ENCODE peak calls at places on chromosomes 13 and 19, in ten cellular contexts. V is GM04504; M is T-helper 2 cell treated with Interferon-gamma antibody and Interleukin-4, amounts not matched to agents 5 μg/mL and 100 μg/mL, for 36 hours; B is astrocyte of the spinal cord; Y is SW 1271; A is NCI-H1105; F is stimulated activated CD4-positive, alpha-beta T cell treated with anti-CD3 and anti-CD28 coated beads, Interleukin-2, amount 100 ng/mL, for 24 hours; X is left ventricle myocardium inferior; W is adrenal gland; H is T follicular helper cell. S is an unnamed sample.

GRCh38 chr19:7716762-7717161 is 14.8 kb upstream of the FCER2 start:
- DNase-seq in V (no peak), M (no peak), B (no peak), Y (no peak), A (no peak), F (no peak), X (no peak), W (no peak), H (no peak), S (no peak)

GRCh38 chr13:21033866-21034601 is 27.4 kb downstream of the LATS2 start:
- DNase-seq in V (no peak), M (no peak), B (peak), Y (peak), A (no peak), F (no peak), X (no peak), W (no peak), H (no peak), S (no peak)

GRCh38 chr13:103101902-103102301 is 35.7 kb upstream of the SLC10A2 start:
- DNase-seq in V (no peak), M (no peak), B (no peak), Y (no peak), A (no peak), F (no peak), X (no peak), W (peak), H (no peak), S (no peak)

GRCh38 chr13:103102482-103102881 is 36.3 kb upstream of the SLC10A2 start:
- DNase-seq in V (no peak), M (no peak), B (no peak), Y (no peak), A (no peak), F (no peak), X (no peak), W (no peak), H (no peak), S (no peak)

GRCh38 chr19:8034178-8034525 is 18.4 kb upstream of the CCL25 start:
- DNase-seq in V (no peak), M (no peak), B (no peak), Y (no peak), A (no peak), F (no peak), X (no peak), W (no peak), H (no peak), S (no peak)

GRCh38 chr19:16588824-16589577 is 16.8 kb upstream of the SLC35E1 start:
- DNase-seq in V (no peak), M (no peak), B (no peak), Y (no peak), A (no peak), F (no peak), X (no peak), W (no peak), H (no peak), S (no peak)

GRCh38 chr13:19845758-19846157 is 17.7 kb downstream of the ZMYM5 start:
- DNase-seq in V (peak), M (no peak), B (peak), Y (peak), A (no peak), F (no peak), X (no peak), W (peak), H (no peak), S (no peak)

GRCh38 chr13:51620165-51620983 is 36.1 kb downstream of the WDFY2 start:
- DNase-seq in V (no peak), M (no peak), B (no peak), Y (no peak), A (no peak), F (no peak), X (peak), W (no peak), H (no peak), S (no peak)

GRCh38 chr13:79678100-79678499 is 197.1 kb downstream of the NDFIP2 start:
- DNase-seq in V (no peak), M (no peak), B (peak), Y (no peak), A (no peak), F (no peak), X (no peak), W (no peak), H (no peak), S (no peak)

GRCh38 chr13:47036291-47037008 is 139.6 kb upstream of the HTR2A start:
- DNase-seq in V (no peak), M (no peak), B (no peak), Y (no peak), A (no peak), F (no peak), X (no peak), W (no peak), H (no peak), S (no peak)

GRCh38 chr13:76523740-76524382 is 362.3 kb downstream of the KCTD12 start:
- DNase-seq in V (no peak), M (no peak), B (no peak), Y (no peak), A (no peak), F (no peak), X (no peak), W (no peak), H (no peak), S (no peak)

GRCh38 chr13:92829930-92830329 is 396.7 kb upstream of the GPC6 start:
- DNase-seq in V (no peak), M (no peak), B (no peak), Y (no peak), A (no peak), F (no peak), X (no peak), W (no peak), H (no peak), S (no peak)

GRCh38 chr19:18046066-18046718 is 38.2 kb downstream of the ARRDC2 start:
- DNase-seq in V (peak), M (peak), B (peak), Y (peak), A (no peak), F (peak), X (no peak), W (peak), H (no peak), S (peak)

GRCh38 chr13:20921572-20921971 is 19.0 kb upstream of the XPO4 start:
- DNase-seq in V (no peak), M (no peak), B (no peak), Y (no peak), A (no peak), F (no peak), X (no peak), W (no peak), H (no peak), S (no peak)

GRCh38 chr19:584240-585001 is 5.3 kb upstream of the HCN2 start:
- DNase-seq in V (no peak), M (peak), B (peak), Y (peak), A (no peak), F (peak), X (peak), W (peak), H (peak), S (peak)

GRCh38 chr19:8489591-8490394 is 12.6 kb downstream of the PRAM1 start:
- DNase-seq in V (no peak), M (no peak), B (no peak), Y (no peak), A (peak), F (no peak), X (no peak), W (no peak), H (no peak), S (no peak)

GRCh38 chr13:50887153-50887552 is 22.4 kb upstream of the RNASEH2B start:
- DNase-seq in V (no peak), M (no peak), B (no peak), Y (no peak), A (no peak), F (no peak), X (no peak), W (no peak), H (no peak), S (no peak)

GRCh38 chr13:71727036-71727435 is 140.0 kb downstream of the DACH1 start:
- DNase-seq in V (no peak), M (no peak), B (no peak), Y (no peak), A (no peak), F (no peak), X (no peak), W (no peak), H (no peak), S (no peak)

GRCh38 chr19:5948697-5949564 is 29.0 kb downstream of the RANBP3 start:
- DNase-seq in V (no peak), M (no peak), B (peak), Y (no peak), A (no peak), F (no peak), X (no peak), W (no peak), H (no peak), S (peak)

GRCh38 chr13:69857188-69857821 is 250.3 kb upstream of the ATXN8OS start:
- DNase-seq in V (no peak), M (no peak), B (peak), Y (peak), A (peak), F (no peak), X (no peak), W (no peak), H (no peak), S (no peak)

GRCh38 chr13:36913463-36913862 is 6.6 kb downstream of the SMAD9 start:
- DNase-seq in V (no peak), M (no peak), B (no peak), Y (no peak), A (no peak), F (no peak), X (no peak), W (no peak), H (no peak), S (no peak)

GRCh38 chr13:30743319-30744055 is 8.1 kb downstream of the ALOX5AP start:
- DNase-seq in V (peak), M (no peak), B (peak), Y (peak), A (no peak), F (no peak), X (no peak), W (peak), H (no peak), S (no peak)

GRCh38 chr13:44843403-44843802 is 145.9 kb downstream of the NUFIP1 start:
- DNase-seq in V (peak), M (no peak), B (no peak), Y (no peak), A (no peak), F (no peak), X (no peak), W (no peak), H (no peak), S (no peak)

GRCh38 chr19:2616741-2617392 is 85.6 kb downstream of the GNG7 start:
- DNase-seq in V (no peak), M (no peak), B (no peak), Y (no peak), A (no peak), F (peak), X (peak), W (no peak), H (no peak), S (peak)

GRCh38 chr19:47020992-47021496 is 1.4 kb downstream of the NPAS1 start:
- DNase-seq in V (no peak), M (no peak), B (no peak), Y (no peak), A (no peak), F (no peak), X (no peak), W (no peak), H (no peak), S (no peak)

GRCh38 chr19:3796358-3796757 is 10.2 kb upstream of the MATK start:
- DNase-seq in V (no peak), M (no peak), B (no peak), Y (no peak), A (no peak), F (no peak), X (no peak), W (no peak), H (no peak), S (no peak)

GRCh38 chr19:3508771-3509535 is 2.8 kb downstream of the FZR1 start:
- DNase-seq in V (no peak), M (no peak), B (peak), Y (no peak), A (no peak), F (peak), X (no peak), W (no peak), H (no peak), S (no peak)

GRCh38 chr19:33362508-33363228 is 10.8 kb upstream of the CEBPG start:
- DNase-seq in V (no peak), M (no peak), B (no peak), Y (no peak), A (no peak), F (no peak), X (no peak), W (no peak), H (no peak), S (no peak)

GRCh38 chr19:43564800-43565199 is 10.5 kb downstream of the XRCC1 start:
- DNase-seq in V (no peak), M (no peak), B (no peak), Y (no peak), A (no peak), F (no peak), X (no peak), W (no peak), H (no peak), S (no peak)

GRCh38 chr19:2888739-2889224 is 11.9 kb upstream of the ZNF57 start:
- DNase-seq in V (no peak), M (no peak), B (no peak), Y (no peak), A (no peak), F (peak), X (no peak), W (no peak), H (peak), S (peak)

GRCh38 chr19:55209430-55210119 is at the start of gene PTPRH:
- DNase-seq in V (no peak), M (no peak), B (peak), Y (no peak), A (no peak), F (no peak), X (no peak), W (no peak), H (no peak), S (no peak)

GRCh38 chr13:75870397-75870801 is 234.3 kb downstream of the LMO7 start:
- DNase-seq in V (no peak), M (no peak), B (no peak), Y (peak), A (no peak), F (peak), X (no peak), W (no peak), H (no peak), S (no peak)

GRCh38 chr19:13154241-13154778 is 4.1 kb downstream of the IER2 start:
- DNase-seq in V (peak), M (peak), B (peak), Y (peak), A (no peak), F (peak), X (peak), W (peak), H (no peak), S (peak)

GRCh38 chr19:31334849-31335624 is 14.2 kb downstream of the TSHZ3 start:
- DNase-seq in V (no peak), M (no peak), B (peak), Y (no peak), A (no peak), F (no peak), X (no peak), W (no peak), H (no peak), S (no peak)

GRCh38 chr19:15779756-15780476 is 7.5 kb upstream of the OR10H5 start:
- DNase-seq in V (no peak), M (no peak), B (no peak), Y (no peak), A (no peak), F (no peak), X (peak), W (peak), H (no peak), S (no peak)

GRCh38 chr13:80571346-80572307 is 230.7 kb upstream of the SPRY2 start:
- DNase-seq in V (no peak), M (no peak), B (no peak), Y (no peak), A (no peak), F (no peak), X (no peak), W (no peak), H (no peak), S (no peak)

GRCh38 chr19:31135841-31136240 is 213.4 kb downstream of the TSHZ3 start:
- DNase-seq in V (no peak), M (no peak), B (no peak), Y (no peak), A (no peak), F (no peak), X (no peak), W (no peak), H (no peak), S (no peak)

S was measured in stimulated activated naive CD4-positive, alpha-beta T cell treated with Interleukin-2 at 50 U/mL for 16 hours.